ENCODE peak calls at places on chromosomes 7 and 10, in four cellular contexts. One of them, this sample, is unnamed.

GRCh38 chr10:14560274-14560673 is 214.4 kb downstream of the FAM107B start:
- DNase-seq in NB4: peak; percentile 92
- DNase-seq in natural killer cell: no peak
- DNase-seq in neural progenitor cell: peak; percentile 56
- DNase-seq in this sample: peak; percentile 97

GRCh38 chr10:3217301-3217700 is 44.7 kb upstream of the PITRM1 start:
- DNase-seq in NB4: no peak
- DNase-seq in natural killer cell: no peak
- DNase-seq in neural progenitor cell: no peak
- DNase-seq in this sample: no peak

GRCh38 chr7:1985071-1985470 is 247.7 kb downstream of the MAD1L1 start:
- DNase-seq in NB4: no peak
- DNase-seq in natural killer cell: no peak
- DNase-seq in neural progenitor cell: no peak
- DNase-seq in this sample: no peak

GRCh38 chr10:17833656-17834055 is 24.5 kb downstream of the MRC1 start:
- DNase-seq in NB4: no peak
- DNase-seq in natural killer cell: no peak
- DNase-seq in neural progenitor cell: no peak
- DNase-seq in this sample: no peak

GRCh38 chr7:99196536-99197288 is 11.2 kb downstream of the KPNA7 start:
- DNase-seq in NB4: peak; percentile 60
- DNase-seq in natural killer cell: no peak
- DNase-seq in neural progenitor cell: no peak
- DNase-seq in this sample: no peak

GRCh38 chr10:51214897-51215227 is 140.6 kb downstream of the PRKG1 start:
- DNase-seq in NB4: no peak
- DNase-seq in natural killer cell: no peak
- DNase-seq in neural progenitor cell: no peak
- DNase-seq in this sample: no peak

GRCh38 chr7:109073543-109073942 is 503.9 kb downstream of the DNAJB9 start:
- DNase-seq in NB4: no peak
- DNase-seq in natural killer cell: no peak
- DNase-seq in neural progenitor cell: no peak
- DNase-seq in this sample: no peak

GRCh38 chr7:95686109-95686508 is 86.2 kb upstream of the DYNC1I1 start:
- DNase-seq in NB4: peak; percentile 54
- DNase-seq in natural killer cell: peak; percentile 17
- DNase-seq in neural progenitor cell: peak; percentile 59
- DNase-seq in this sample: peak; percentile 47

GRCh38 chr10:61899997-61900828 is 1.3 kb upstream of the ARID5B start:
- DNase-seq in NB4: peak; percentile 91
- DNase-seq in natural killer cell: peak; percentile 53
- DNase-seq in neural progenitor cell: peak; percentile 57
- DNase-seq in this sample: peak; percentile 49

GRCh38 chr7:44307301-44307900 is 18.0 kb downstream of the CAMK2B start:
- DNase-seq in NB4: peak; percentile 66
- DNase-seq in natural killer cell: no peak
- DNase-seq in neural progenitor cell: peak; percentile 63
- DNase-seq in this sample: no peak

GRCh38 chr7:117949232-117949631 is 76.0 kb upstream of the CTTNBP2 start:
- DNase-seq in NB4: no peak
- DNase-seq in natural killer cell: no peak
- DNase-seq in neural progenitor cell: no peak
- DNase-seq in this sample: no peak

GRCh38 chr7:19964198-19964597 is 190.8 kb upstream of the TMEM196 start:
- DNase-seq in NB4: no peak
- DNase-seq in natural killer cell: no peak
- DNase-seq in neural progenitor cell: no peak
- DNase-seq in this sample: no peak

GRCh38 chr7:28293529-28293835 is 112.9 kb upstream of the JAZF1 start:
- DNase-seq in NB4: peak; percentile 19
- DNase-seq in natural killer cell: no peak
- DNase-seq in neural progenitor cell: no peak
- DNase-seq in this sample: no peak

GRCh38 chr10:60718891-60719290 is 59.4 kb upstream of the CDK1 start:
- DNase-seq in NB4: no peak
- DNase-seq in natural killer cell: no peak
- DNase-seq in neural progenitor cell: no peak
- DNase-seq in this sample: no peak

GRCh38 chr7:83782628-83783027 is 133.7 kb upstream of the SEMA3E start:
- DNase-seq in NB4: no peak
- DNase-seq in natural killer cell: no peak
- DNase-seq in neural progenitor cell: no peak
- DNase-seq in this sample: no peak

GRCh38 chr10:22874189-22874854 is 53.5 kb upstream of the ARMC3 start:
- DNase-seq in NB4: no peak
- DNase-seq in natural killer cell: no peak
- DNase-seq in neural progenitor cell: peak; percentile 67
- DNase-seq in this sample: no peak

GRCh38 chr7:28470344-28470743 is 58.0 kb downstream of the CREB5 start:
- DNase-seq in NB4: no peak
- DNase-seq in natural killer cell: no peak
- DNase-seq in neural progenitor cell: no peak
- DNase-seq in this sample: no peak

GRCh38 chr10:50396491-50397311 is 145.4 kb upstream of the ASAH2 start:
- DNase-seq in NB4: no peak
- DNase-seq in natural killer cell: no peak
- DNase-seq in neural progenitor cell: no peak
- DNase-seq in this sample: no peak

GRCh38 chr7:157937432-157937831 is 600.6 kb downstream of the DNAJB6 start:
- DNase-seq in NB4: no peak
- DNase-seq in natural killer cell: no peak
- DNase-seq in neural progenitor cell: no peak
- DNase-seq in this sample: no peak

GRCh38 chr7:155796381-155797261 is 15.6 kb downstream of the SHH start:
- DNase-seq in NB4: peak; percentile 72
- DNase-seq in natural killer cell: peak; percentile 64
- DNase-seq in neural progenitor cell: peak; percentile 67
- DNase-seq in this sample: no peak

GRCh38 chr7:8668627-8669500 is 235.5 kb downstream of the NXPH1 start:
- DNase-seq in NB4: no peak
- DNase-seq in natural killer cell: no peak
- DNase-seq in neural progenitor cell: no peak
- DNase-seq in this sample: no peak

GRCh38 chr10:71812016-71812912 is 38.8 kb downstream of the PSAP start:
- DNase-seq in NB4: peak; percentile 79
- DNase-seq in natural killer cell: peak; percentile 75
- DNase-seq in neural progenitor cell: peak; percentile 66
- DNase-seq in this sample: no peak

GRCh38 chr10:27646194-27646593 is 99.4 kb downstream of the MKX start:
- DNase-seq in NB4: no peak
- DNase-seq in natural killer cell: no peak
- DNase-seq in neural progenitor cell: no peak
- DNase-seq in this sample: no peak

GRCh38 chr7:1536768-1537630 is 6.5 kb downstream of the MAFK start:
- DNase-seq in NB4: no peak
- DNase-seq in natural killer cell: no peak
- DNase-seq in neural progenitor cell: peak; percentile 83
- DNase-seq in this sample: peak; percentile 43

GRCh38 chr7:72793791-72794190 is 34.2 kb downstream of the TYW1B start:
- DNase-seq in NB4: no peak
- DNase-seq in natural killer cell: no peak
- DNase-seq in neural progenitor cell: no peak
- DNase-seq in this sample: no peak

GRCh38 chr7:22094413-22095304 is 149.0 kb upstream of the CDCA7L start:
- DNase-seq in NB4: no peak
- DNase-seq in natural killer cell: no peak
- DNase-seq in neural progenitor cell: no peak
- DNase-seq in this sample: no peak

GRCh38 chr7:148963583-148964509 is 64.5 kb downstream of the PDIA4 start:
- DNase-seq in NB4: no peak
- DNase-seq in natural killer cell: no peak
- DNase-seq in neural progenitor cell: peak; percentile 26
- DNase-seq in this sample: no peak

GRCh38 chr7:128266891-128267839 is 26.1 kb downstream of the LEP start:
- DNase-seq in NB4: no peak
- DNase-seq in natural killer cell: no peak
- DNase-seq in neural progenitor cell: peak; percentile 73
- DNase-seq in this sample: no peak

GRCh38 chr7:128265906-128266300 is 24.8 kb downstream of the LEP start:
- DNase-seq in NB4: peak; percentile 26
- DNase-seq in natural killer cell: no peak
- DNase-seq in neural progenitor cell: no peak
- DNase-seq in this sample: no peak

GRCh38 chr7:128265156-128265905 is 24.3 kb downstream of the LEP start:
- DNase-seq in NB4: no peak
- DNase-seq in natural killer cell: no peak
- DNase-seq in neural progenitor cell: no peak
- DNase-seq in this sample: no peak

GRCh38 chr7:128268233-128268632 is 27.2 kb downstream of the LEP start:
- DNase-seq in NB4: no peak
- DNase-seq in natural killer cell: no peak
- DNase-seq in neural progenitor cell: peak; percentile 49
- DNase-seq in this sample: no peak

GRCh38 chr7:128266529-128266890 is 25.4 kb downstream of the LEP start:
- DNase-seq in NB4: no peak
- DNase-seq in natural killer cell: no peak
- DNase-seq in neural progenitor cell: no peak
- DNase-seq in this sample: no peak
- TF ChIP-seq CTCF in NB4: no peak
- TF ChIP-seq CTCF in natural killer cell: no peak
- TF ChIP-seq CTCF in neural progenitor cell: no peak
- TF ChIP-seq CTCF in this sample: no peak

GRCh38 chr7:101705327-101705726 is 76.2 kb upstream of the MYL10 start:
- DNase-seq in NB4: no peak
- DNase-seq in natural killer cell: no peak
- DNase-seq in neural progenitor cell: no peak
- DNase-seq in this sample: no peak

GRCh38 chr7:101701153-101701794 is 72.2 kb upstream of the MYL10 start:
- DNase-seq in NB4: no peak
- DNase-seq in natural killer cell: no peak
- DNase-seq in neural progenitor cell: no peak
- DNase-seq in this sample: no peak

GRCh38 chr7:101700424-101700823 is 71.3 kb upstream of the MYL10 start:
- DNase-seq in NB4: no peak
- DNase-seq in natural killer cell: no peak
- DNase-seq in neural progenitor cell: no peak
- DNase-seq in this sample: no peak

GRCh38 chr7:101699884-101700283 is 70.8 kb upstream of the MYL10 start:
- DNase-seq in NB4: no peak
- DNase-seq in natural killer cell: no peak
- DNase-seq in neural progenitor cell: no peak
- DNase-seq in this sample: no peak

GRCh38 chr7:101702362-101702850 is 73.3 kb upstream of the MYL10 start:
- DNase-seq in NB4: no peak
- DNase-seq in natural killer cell: no peak
- DNase-seq in neural progenitor cell: no peak
- DNase-seq in this sample: no peak
- TF ChIP-seq CTCF in NB4: no peak
- TF ChIP-seq CTCF in natural killer cell: no peak
- TF ChIP-seq CTCF in neural progenitor cell: no peak
- TF ChIP-seq CTCF in this sample: no peak

GRCh38 chr10:103042908-103043307 is 124.8 kb downstream of the CNNM2 start:
- DNase-seq in NB4: no peak
- DNase-seq in natural killer cell: no peak
- DNase-seq in neural progenitor cell: no peak
- DNase-seq in this sample: no peak
- TF ChIP-seq CTCF in NB4: no peak
- TF ChIP-seq CTCF in natural killer cell: no peak
- TF ChIP-seq CTCF in neural progenitor cell: peak; percentile 25
- TF ChIP-seq CTCF in this sample: no peak

GRCh38 chr10:30645340-30645827 is 15.8 kb upstream of the LYZL2 start:
- DNase-seq in NB4: no peak
- DNase-seq in natural killer cell: no peak
- DNase-seq in neural progenitor cell: peak; percentile 68
- DNase-seq in this sample: no peak
- TF ChIP-seq CTCF in NB4: no peak
- TF ChIP-seq CTCF in natural killer cell: no peak
- TF ChIP-seq CTCF in neural progenitor cell: no peak
- TF ChIP-seq CTCF in this sample: no peak

DNA sequence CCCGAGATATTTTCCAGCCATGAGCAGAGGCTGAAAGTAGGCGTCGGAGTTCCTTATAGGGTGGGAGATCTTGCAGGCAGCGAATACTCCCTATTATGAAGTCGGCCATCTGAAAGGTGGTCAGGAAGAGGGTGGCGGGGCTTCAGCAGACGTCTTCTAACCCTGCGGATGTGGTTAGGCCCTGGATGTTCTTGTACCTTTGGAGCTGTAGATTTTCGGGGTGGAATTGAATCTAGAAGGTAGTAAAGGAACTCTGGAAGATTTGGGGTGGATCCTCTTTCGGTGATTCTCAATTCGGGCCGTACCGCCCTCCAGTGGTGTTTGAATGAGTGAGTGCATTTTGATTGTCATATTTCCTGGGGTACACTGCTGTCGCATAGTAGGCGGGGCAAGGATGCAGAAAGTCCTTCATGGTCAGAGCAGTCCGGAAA is 635 bp downstream of the NUP205 start:
- DNase-seq in NB4: peak; percentile 92
- DNase-seq in natural killer cell: peak; percentile 54
- DNase-seq in neural progenitor cell: peak; percentile 78
- DNase-seq in this sample: peak; percentile 54
- TF ChIP-seq CTCF in NB4: peak; percentile 79
- TF ChIP-seq CTCF in natural killer cell: peak; percentile 65
- TF ChIP-seq CTCF in neural progenitor cell: peak; percentile 66
- TF ChIP-seq CTCF in this sample: peak; percentile 55

GRCh38 chr7:33886100-33886623 is 19.2 kb upstream of the BMPER start:
- DNase-seq in NB4: peak; percentile 22
- DNase-seq in natural killer cell: no peak
- DNase-seq in neural progenitor cell: peak; percentile 72
- DNase-seq in this sample: no peak
- TF ChIP-seq CTCF in NB4: peak; percentile 23
- TF ChIP-seq CTCF in natural killer cell: no peak
- TF ChIP-seq CTCF in neural progenitor cell: peak; percentile 58
- TF ChIP-seq CTCF in this sample: no peak

This sample was measured in CD14-positive monocyte.